ENCODE peak calls at places on chromosomes 3 and 15, in eight cellular contexts. T, N, Q, J, C, X, U and M are unnamed samples.

GRCh38 chr3:23600178-23600577 is 205.6 kb upstream of the UBE2E1 start:
- DNase-seq in J (peak), X (no peak), C (no peak), N (peak), T (no peak), Q (peak), U (no peak), M (peak)

GRCh38 chr15:89017370-89018066 is 70.7 kb upstream of the ABHD2 start:
- DNase-seq in T (peak), Q (peak), U (peak), N (peak), J (peak), X (peak), C (peak), M (peak)

GRCh38 chr3:194945508-194945907 is 259.8 kb downstream of the FAM43A start:
- DNase-seq in T (no peak), N (no peak), C (no peak), U (no peak), Q (no peak), J (no peak), X (no peak), M (no peak)

GRCh38 chr3:6578526-6578925 is 282.4 kb upstream of the GRM7 start:
- DNase-seq in N (no peak), Q (no peak), X (no peak), C (no peak), U (no peak), T (no peak), J (no peak), M (no peak)

GRCh38 chr3:41304603-41305002 is 105.3 kb downstream of the CTNNB1 start:
- DNase-seq in C (no peak), X (no peak), U (no peak), N (no peak), J (no peak), T (no peak), Q (peak), M (no peak)

GRCh38 chr15:86347245-86347644 is 267.6 kb downstream of the AGBL1 start:
- DNase-seq in T (no peak), J (no peak), X (no peak), C (no peak), N (peak), Q (no peak), U (no peak), M (no peak)

GRCh38 chr3:166274342-166274741 is 437.1 kb upstream of the BCHE start:
- DNase-seq in N (peak), C (no peak), J (no peak), X (no peak), T (no peak), Q (no peak), U (no peak), M (no peak)

GRCh38 chr15:30941520-30941919 is 37.8 kb downstream of the FAN1 start:
- DNase-seq in T (no peak), C (no peak), X (no peak), J (no peak), Q (no peak), U (no peak), N (no peak), M (no peak)

GRCh38 chr3:36295206-36295760 is 85.0 kb upstream of the STAC start:
- DNase-seq in C (no peak), N (no peak), J (no peak), Q (no peak), T (no peak), X (no peak), U (no peak), M (peak)

GRCh38 chr3:34619990-34620389 is 821.6 kb downstream of the PDCD6IP start:
- DNase-seq in N (no peak), Q (no peak), T (no peak), X (no peak), U (no peak), C (no peak), J (no peak), M (no peak)

GRCh38 chr3:123055352-123055751 is 11.5 kb upstream of the PDIA5 start:
- DNase-seq in X (no peak), J (no peak), Q (no peak), C (no peak), N (no peak), T (no peak), U (no peak), M (no peak)

GRCh38 chr15:69386284-69386683 is 27.9 kb upstream of the KIF23 start:
- DNase-seq in U (no peak), J (no peak), N (no peak), C (no peak), T (no peak), X (no peak), Q (no peak), M (no peak)

GRCh38 chr3:42179110-42179725 is 86.8 kb downstream of the CCK start:
- DNase-seq in U (no peak), Q (peak), T (no peak), J (peak), C (no peak), N (peak), X (no peak), M (peak)

GRCh38 chr3:187456268-187456667 is 88.1 kb downstream of the RTP4 start:
- DNase-seq in U (no peak), X (no peak), N (no peak), J (no peak), Q (no peak), T (no peak), C (peak), M (no peak)

GRCh38 chr3:53890726-53891499 is 746 bp downstream of the SELENOK start:
- DNase-seq in C (no peak), N (no peak), T (peak), Q (no peak), X (peak), U (no peak), J (no peak), M (peak)

GRCh38 chr3:13141991-13142412 is 68.8 kb upstream of the IQSEC1 start:
- DNase-seq in U (no peak), Q (no peak), X (no peak), C (no peak), J (no peak), N (peak), T (no peak), M (peak)

GRCh38 chr3:32175607-32176197 is 62.8 kb upstream of the CMTM8 start:
- DNase-seq in T (peak), X (peak), N (peak), J (peak), U (no peak), C (no peak), Q (peak), M (peak)

GRCh38 chr3:11509175-11510000 is 134.3 kb downstream of the VGLL4 start:
- DNase-seq in X (no peak), J (peak), T (no peak), U (no peak), Q (no peak), N (no peak), C (no peak), M (no peak)

GRCh38 chr3:180594631-180595348 is 7.2 kb upstream of the TTC14 start:
- DNase-seq in T (no peak), X (no peak), U (no peak), C (no peak), N (peak), J (peak), Q (peak), M (peak)

GRCh38 chr3:15823092-15823491 is 25.3 kb upstream of the ANKRD28 start:
- DNase-seq in J (no peak), T (no peak), C (no peak), X (no peak), U (no peak), N (no peak), Q (no peak), M (no peak)

GRCh38 chr3:37400945-37401344 is 226.6 kb upstream of the LRRFIP2 start:
- DNase-seq in U (no peak), X (no peak), J (no peak), C (no peak), T (no peak), Q (no peak), N (no peak), M (no peak)

GRCh38 chr15:79071901-79072300 is 18.7 kb downstream of the RASGRF1 start:
- DNase-seq in T (no peak), U (no peak), N (no peak), J (no peak), C (no peak), X (no peak), Q (no peak), M (no peak)

GRCh38 chr3:124275421-124275820 is 283.5 kb upstream of the ROPN1 start:
- DNase-seq in X (no peak), Q (no peak), U (no peak), J (no peak), N (no peak), T (no peak), C (no peak), M (no peak)

GRCh38 chr15:62105266-62105665 is 38.5 kb downstream of the C2CD4A start:
- DNase-seq in U (no peak), T (no peak), N (no peak), Q (no peak), J (no peak), C (no peak), X (no peak), M (no peak)

GRCh38 chr3:11850003-11850402 is 3.3 kb upstream of the TAMM41 start:
- DNase-seq in N (no peak), C (no peak), T (no peak), J (no peak), Q (no peak), X (no peak), U (no peak), M (no peak)

GRCh38 chr15:80560601-80561025 is 134.5 kb upstream of the ABHD17C start:
- DNase-seq in N (no peak), J (no peak), T (no peak), Q (no peak), X (no peak), U (no peak), C (no peak), M (no peak)

GRCh38 chr3:111998661-111999641 is at the start of gene TAGLN3:
- DNase-seq in T (no peak), J (no peak), U (no peak), C (peak), Q (no peak), N (no peak), X (no peak), M (no peak)

GRCh38 chr15:78257681-78258080 is 6.7 kb upstream of the DNAJA4 start:
- DNase-seq in C (no peak), Q (no peak), U (no peak), X (no peak), N (no peak), J (no peak), T (no peak), M (no peak)

GRCh38 chr3:134840459-134840858 is 45.4 kb downstream of the EPHB1 start:
- DNase-seq in J (no peak), Q (no peak), X (no peak), T (no peak), N (no peak), C (no peak), U (no peak), M (no peak)

GRCh38 chr3:128820252-128820839 is 59.1 kb upstream of the ACAD9 start:
- DNase-seq in C (no peak), Q (no peak), N (no peak), J (no peak), T (no peak), X (no peak), U (no peak), M (no peak)

GRCh38 chr3:80350771-80351170 is 583.0 kb upstream of the ROBO1 start:
- DNase-seq in Q (no peak), J (no peak), N (no peak), T (no peak), X (no peak), U (no peak), C (no peak), M (peak)